ENCODE peak calls at places on chromosomes 13 and 19, in four cellular contexts. P, J, C and Z are unnamed samples.

GRCh38 chr19:44820648-44821609 is 12.0 kb downstream of the BCAM start:
- DNase-seq in P (no peak), J (no peak), C (no peak), Z (no peak)

GRCh38 chr19:38228005-38228377 is 4.0 kb upstream of the DPF1 start:
- DNase-seq in P (no peak), J (no peak), C (no peak), Z (no peak)

GRCh38 chr13:95643009-95643408 is 1.5 kb downstream of the DZIP1 start:
- DNase-seq in P (no peak), J (no peak), C (no peak), Z (no peak)

GRCh38 chr13:51793570-51794273 is 10.2 kb downstream of the DHRS12 start:
- DNase-seq in P (no peak), J (peak; percentile 79), C (peak; percentile 88), Z (peak; percentile 51)

GRCh38 chr19:57171551-57172081 is 4.3 kb upstream of the DUXA start:
- DNase-seq in P (no peak), J (peak; percentile 12), C (peak; percentile 3), Z (peak; percentile 41)

GRCh38 chr13:61128850-61129645 is 286.6 kb downstream of the PCDH20 start:
- DNase-seq in P (no peak), J (no peak), C (peak; percentile 18), Z (peak; percentile 33)

GRCh38 chr19:14544977-14545715 is 15.8 kb downstream of the TECR start:
- DNase-seq in P (no peak), J (no peak), C (no peak), Z (peak; percentile 93)

GRCh38 chr13:29991343-29991742 is 140.9 kb upstream of the UBL3 start:
- DNase-seq in P (no peak), J (peak; percentile 64), C (peak; percentile 98), Z (peak; percentile 10)

GRCh38 chr19:23943411-23943810 is 28.7 kb downstream of the ZNF726 start:
- DNase-seq in P (no peak), J (no peak), C (no peak), Z (no peak)

GRCh38 chr19:50204811-50205675 is 1.6 kb downstream of the MYH14 start:
- DNase-seq in P (no peak), J (no peak), C (no peak), Z (no peak)

GRCh38 chr13:80074143-80074752 is 266.7 kb downstream of the SPRY2 start:
- DNase-seq in P (no peak), J (no peak), C (no peak), Z (no peak)

GRCh38 chr19:6481541-6482342 is at the start of gene DENND1C:
- DNase-seq in P (peak; percentile 87), J (no peak), C (no peak), Z (no peak)

GRCh38 chr13:110913322-110913721 is 1.5 kb downstream of the ANKRD10 start:
- DNase-seq in P (peak; percentile 56), J (peak; percentile 17), C (peak; percentile 20), Z (no peak)

GRCh38 chr13:39875111-39875510 is 219.6 kb downstream of the COG6 start:
- DNase-seq in P (no peak), J (no peak), C (no peak), Z (no peak)

GRCh38 chr13:39590466-39591036 is 12.4 kb downstream of the LHFPL6 start:
- DNase-seq in P (no peak), J (no peak), C (no peak), Z (no peak)

DNA sequence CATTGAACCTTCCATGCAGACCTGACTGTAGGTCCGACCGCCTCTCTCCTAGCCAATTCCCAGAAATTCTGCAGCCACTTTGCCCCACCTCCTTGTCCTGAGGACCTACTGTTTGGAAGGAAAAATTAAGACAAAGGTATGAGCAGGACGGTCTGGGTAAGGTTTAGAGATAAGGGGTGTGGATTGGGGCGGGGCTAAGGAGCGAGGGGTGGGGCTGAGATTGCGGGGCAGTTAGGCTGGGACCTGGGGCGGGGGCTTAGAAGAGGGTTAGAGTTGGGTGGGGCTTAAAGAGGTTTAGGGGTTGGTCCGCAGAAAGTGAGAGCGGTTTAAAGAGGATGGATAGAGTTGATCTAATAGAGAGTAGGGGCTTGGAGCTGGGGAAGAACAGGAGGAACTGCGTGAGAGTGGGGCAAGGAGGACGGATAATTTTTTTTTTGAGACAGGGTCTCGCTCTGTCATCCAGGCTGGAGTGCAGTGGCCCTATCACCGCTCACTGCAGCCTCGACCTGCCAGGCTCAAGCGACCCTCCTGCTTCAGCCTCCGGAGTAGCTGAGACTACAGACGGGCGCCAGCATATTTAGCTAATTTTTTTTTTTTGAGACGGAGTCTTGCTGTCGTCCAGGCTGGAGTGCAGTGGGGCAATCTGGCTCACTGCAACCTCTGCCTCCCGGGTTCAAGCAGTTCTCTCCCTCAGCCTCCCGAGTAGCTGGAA is 1.7 kb upstream of the ZNF865 start:
- DNase-seq in P (no peak), J (no peak), C (no peak), Z (no peak)
- H3K27ac ChIP-seq in P (peak overlapping the region; percentile 25), J (no peak overlapping the region), C (no peak overlapping the region), Z (peak overlapping the region; percentile 93)

DNA sequence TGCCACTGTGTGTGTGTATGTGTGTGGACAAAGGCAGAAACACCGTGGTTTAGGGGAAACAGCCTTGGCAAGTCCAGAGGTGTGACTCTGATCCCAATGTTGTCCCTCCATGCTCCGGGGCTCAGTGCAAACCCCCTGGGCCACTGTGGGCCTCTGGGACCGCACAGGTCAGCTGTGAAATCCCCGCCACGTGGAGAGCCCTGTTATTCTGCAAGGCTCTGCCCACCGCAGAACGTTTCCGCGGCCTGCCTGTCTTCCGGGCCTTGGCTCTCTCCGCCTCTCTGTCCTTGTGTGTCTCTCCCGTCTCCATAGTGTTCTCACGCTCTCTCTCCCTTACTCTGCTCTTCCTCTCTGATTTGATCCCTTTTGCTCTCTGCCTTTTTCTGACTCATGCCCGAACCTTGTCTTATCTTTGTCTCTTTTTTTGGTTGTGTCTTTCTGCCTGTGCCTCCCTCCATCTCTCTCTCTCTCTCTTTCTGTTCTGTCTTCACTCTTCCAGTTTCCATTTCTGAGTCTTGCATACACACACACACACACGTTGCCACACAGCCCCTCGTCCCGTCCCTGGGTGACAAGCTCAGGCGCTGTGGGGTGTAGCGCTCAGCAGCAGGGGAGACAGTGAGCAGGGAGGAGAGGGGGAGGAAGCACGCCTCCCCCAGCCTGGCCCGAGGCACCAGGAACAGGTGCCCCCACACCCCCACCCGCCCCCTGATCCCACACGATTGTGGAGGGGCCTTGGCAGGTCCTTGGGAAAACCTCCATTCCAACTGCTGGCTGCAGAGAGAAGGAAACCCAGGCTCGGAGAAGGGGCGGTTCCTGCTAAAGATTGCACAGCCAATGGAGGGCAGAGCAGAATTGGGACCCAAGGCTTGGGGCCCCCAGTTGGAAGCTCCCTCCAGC is 3.0 kb downstream of the TTYH1 start:
- DNase-seq in P (no peak), J (no peak), C (peak; percentile 22), Z (no peak)
- TF ChIP-seq EZH2 in P (no peak), J (no peak), C (no peak), Z (no peak)

GRCh38 chr13:84393981-84394625 is 511.8 kb upstream of the SLITRK1 start:
- DNase-seq in P (no peak), J (no peak), C (no peak), Z (no peak)

GRCh38 chr13:84405286-84405685 is 523.0 kb upstream of the SLITRK1 start:
- DNase-seq in P (no peak), J (peak; percentile 1), C (peak; percentile 58), Z (no peak)

GRCh38 chr13:84400711-84401110 is 518.4 kb upstream of the SLITRK1 start:
- DNase-seq in P (no peak), J (peak; percentile 37), C (peak; percentile 97), Z (peak; percentile 91)

GRCh38 chr13:84399320-84400085 is 517.2 kb upstream of the SLITRK1 start:
- DNase-seq in P (peak; percentile 47), J (no peak), C (peak; percentile 43), Z (peak; percentile 10)
- TF ChIP-seq CTCF in P (no peak), J (no peak), C (no peak), Z (no peak)

GRCh38 chr19:35879068-35879467 is 10.7 kb downstream of the APLP1 start:
- DNase-seq in P (no peak), J (no peak), C (no peak), Z (no peak)
- H3K27ac ChIP-seq in P (no peak overlapping the region), J (no peak overlapping the region), C (no peak overlapping the region), Z (no peak overlapping the region)

DNA sequence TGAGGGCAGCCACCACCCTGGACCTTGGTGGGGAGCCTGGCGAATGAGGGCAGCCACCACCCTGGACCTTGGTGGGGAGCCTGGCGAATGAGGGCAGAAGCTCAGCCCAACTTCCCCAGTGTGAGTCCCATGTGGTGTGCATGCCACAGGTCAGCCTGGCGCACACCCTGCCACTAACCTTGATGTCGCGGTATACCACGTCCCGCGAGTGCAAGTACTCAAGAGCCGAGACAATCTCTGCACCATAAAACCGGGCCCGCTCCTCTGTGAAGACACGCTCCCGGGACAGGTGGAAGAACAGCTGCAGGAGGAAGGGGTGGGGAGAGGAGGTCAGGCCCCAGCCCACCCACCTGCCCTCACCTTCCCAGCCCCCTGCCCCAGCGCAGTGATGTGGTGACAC is 11.3 kb upstream of the CCNP start:
- DNase-seq in P (no peak), J (no peak), C (no peak), Z (no peak)
- TF ChIP-seq EZH2 in P (no peak), J (no peak), C (no peak), Z (no peak)

DNA sequence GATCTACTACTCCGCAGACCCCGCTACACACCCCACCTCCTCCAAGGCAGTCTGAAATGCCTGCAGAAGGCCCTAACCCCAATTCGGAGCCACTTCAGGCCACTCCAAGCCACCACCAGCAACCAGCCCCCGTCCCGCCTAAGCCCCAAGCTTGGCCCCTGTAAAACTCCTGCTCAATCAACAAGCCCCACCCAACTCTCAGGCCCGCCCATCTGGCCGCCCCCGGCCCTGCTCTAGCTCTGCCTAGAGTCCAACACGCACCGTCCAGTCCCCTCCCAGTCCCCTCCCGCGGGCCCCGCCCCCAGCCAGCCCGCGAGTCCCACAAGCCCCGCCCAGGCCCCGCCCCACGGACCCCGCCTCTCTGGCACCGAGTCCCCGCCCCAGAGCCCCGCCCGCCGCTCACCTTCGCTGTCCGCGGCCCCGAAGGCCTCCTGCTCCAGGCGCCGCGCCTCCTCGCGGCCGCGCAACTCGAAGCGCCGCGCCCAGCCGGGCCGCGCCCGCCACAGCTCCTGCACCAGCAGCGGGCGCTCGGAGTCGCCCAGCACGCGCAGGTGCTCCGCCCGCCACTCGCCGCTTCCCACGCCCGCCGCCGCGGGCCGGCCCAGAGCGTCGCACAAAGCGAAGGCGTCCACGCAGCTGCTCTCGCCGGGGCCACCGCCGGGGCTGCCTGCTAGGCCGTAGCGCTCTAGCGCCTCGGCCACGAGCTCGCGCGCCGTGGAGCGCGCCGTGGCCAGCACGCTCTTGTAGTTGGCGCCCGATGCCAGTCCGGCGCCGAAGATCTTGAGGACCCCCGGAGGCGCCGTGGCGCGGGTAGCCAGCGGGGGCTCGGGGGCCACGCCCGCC is 1.6 kb downstream of the RASIP1 start:
- DNase-seq in P (peak; percentile 90), J (peak; percentile 63), C (peak; percentile 47), Z (peak; percentile 94)
- TF ChIP-seq CTCF in P (peak; percentile 60), J (peak; percentile 9), C (no peak), Z (peak; percentile 45)